ENCODE peak calls at places on chromosomes 12 and 14, in six cellular contexts. Z, K, W, F, S and L are unnamed samples.

GRCh38 chr14:60861545-60862147 is 119.2 kb downstream of the TRMT5 start:
- DNase-seq in F (no peak), W (no peak), K (no peak), Z (no peak), S (peak; percentile 13), L (no peak)

GRCh38 chr12:80140005-80140404 is 40.7 kb downstream of the OTOGL start:
- DNase-seq in W (no peak), Z (no peak), K (no peak), S (no peak), F (no peak), L (no peak)

GRCh38 chr12:3077572-3078081 is 448 bp downstream of the TSPAN9 start:
- DNase-seq in Z (no peak), F (peak; percentile 13), S (peak; percentile 64), W (peak; percentile 40), K (peak; percentile 44), L (peak; percentile 72)

GRCh38 chr12:50127546-50127945 is 15.5 kb downstream of the COX14 start:
- DNase-seq in S (no peak), F (no peak), W (no peak), Z (no peak), K (no peak), L (no peak)

GRCh38 chr14:102464846-102465341 is 44.7 kb downstream of the ANKRD9 start:
- DNase-seq in Z (peak; percentile 78), S (no peak), W (peak; percentile 87), K (no peak), F (no peak), L (no peak)

GRCh38 chr14:93146119-93146518 is 30.4 kb upstream of the ITPK1 start:
- DNase-seq in F (no peak), W (no peak), Z (no peak), K (peak; percentile 49), S (no peak), L (no peak)

GRCh38 chr14:41034969-41035368 is 571.7 kb upstream of the LRFN5 start:
- DNase-seq in Z (no peak), W (no peak), K (no peak), F (no peak), S (no peak), L (no peak)

GRCh38 chr12:3755898-3756297 is 3.0 kb upstream of the CRACR2A start:
- DNase-seq in Z (no peak), W (no peak), S (no peak), K (no peak), F (no peak), L (no peak)

GRCh38 chr12:114504311-114504710 is 98.4 kb upstream of the TBX5 start:
- DNase-seq in W (no peak), Z (no peak), K (no peak), F (no peak), S (no peak), L (no peak)

GRCh38 chr12:3928538-3929220 is 55.5 kb upstream of the PARP11 start:
- DNase-seq in W (no peak), K (peak; percentile 41), Z (no peak), F (no peak), S (no peak), L (no peak)

GRCh38 chr14:88791629-88792571 is 853 bp downstream of the EML5 start:
- DNase-seq in K (peak; percentile 13), S (no peak), F (no peak), W (peak; percentile 30), Z (no peak), L (peak; percentile 29)

GRCh38 chr12:68762691-68763090 is 16.7 kb downstream of the SLC35E3 start:
- DNase-seq in Z (no peak), K (no peak), S (no peak), W (no peak), F (no peak), L (no peak)

GRCh38 chr12:119728437-119728730 is 60.5 kb downstream of the PRKAB1 start:
- DNase-seq in F (no peak), S (no peak), K (no peak), Z (no peak), W (no peak), L (no peak)

GRCh38 chr12:105083551-105084105 is 630 bp downstream of the ALDH1L2 start:
- DNase-seq in S (peak; percentile 84), F (no peak), K (peak; percentile 25), Z (no peak), W (peak; percentile 30), L (peak; percentile 90)

GRCh38 chr14:104151546-104152245 is 13.3 kb downstream of the KIF26A start:
- DNase-seq in F (no peak), S (no peak), Z (no peak), W (no peak), K (no peak), L (no peak)

GRCh38 chr14:89240414-89240813 is 176.6 kb downstream of the FOXN3 start:
- DNase-seq in Z (no peak), K (no peak), F (no peak), S (peak; percentile 35), W (no peak), L (no peak)

GRCh38 chr12:92608418-92609091 is 94.2 kb upstream of the PLEKHG7 start:
- DNase-seq in K (no peak), Z (peak; percentile 25), W (peak; percentile 26), F (peak; percentile 32), S (peak; percentile 76), L (no peak)

GRCh38 chr14:24037658-24038037 is 14.2 kb upstream of the CARMIL3 start:
- DNase-seq in W (peak; percentile 64), Z (no peak), K (peak; percentile 17), S (no peak), F (no peak), L (no peak)

GRCh38 chr12:23640754-23641153 is 308.7 kb downstream of the SOX5 start:
- DNase-seq in S (no peak), W (no peak), F (no peak), Z (no peak), K (no peak), L (no peak)

GRCh38 chr12:48682927-48683326 is 889 bp upstream of the KANSL2 start:
- DNase-seq in S (no peak), Z (no peak), K (no peak), F (no peak), W (no peak), L (no peak)

GRCh38 chr14:60665178-60665555 is 15.9 kb upstream of the SIX1 start:
- DNase-seq in W (no peak), Z (peak; percentile 74), K (no peak), F (no peak), S (no peak), L (no peak)

GRCh38 chr14:67577909-67578749 is 21.9 kb downstream of the PIGH start:
- DNase-seq in K (no peak), W (no peak), S (no peak), F (no peak), Z (no peak), L (peak; percentile 58)

DNA sequence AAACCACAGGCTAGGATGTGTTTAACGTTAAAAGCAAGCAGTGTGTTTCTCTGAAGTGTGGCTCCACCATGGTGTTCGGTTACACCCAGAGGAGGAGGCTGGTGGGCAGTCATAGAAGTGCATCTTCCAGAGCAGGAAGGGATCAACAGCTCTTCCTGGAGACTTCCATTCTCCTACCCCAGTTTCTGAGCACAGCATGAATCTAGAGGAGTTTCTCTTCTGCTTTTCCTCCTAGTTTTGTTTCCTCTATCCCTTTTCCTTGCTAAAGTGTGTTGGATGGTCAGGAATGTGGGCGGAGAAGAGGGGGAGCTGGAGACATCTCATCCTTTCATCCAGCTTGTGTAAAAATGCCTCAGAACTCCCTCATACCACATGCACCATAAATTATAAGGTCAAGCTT is 3.8 kb upstream of the CKAP4 start:
- DNase-seq in S (peak; percentile 48), W (peak; percentile 6), F (no peak), K (no peak), Z (no peak), L (no peak)
- TF ChIP-seq CTCF in S (peak; percentile 26), W (no peak), F (no peak), K (no peak), Z (no peak), L (no peak)

GRCh38 chr12:60398547-60398946 is 802.7 kb downstream of the SLC16A7 start:
- DNase-seq in Z (no peak), S (peak; percentile 27), W (no peak), F (no peak), K (no peak), L (no peak)
- TF ChIP-seq CTCF in Z (no peak), S (no peak), W (no peak), F (no peak), K (no peak), L (no peak)

GRCh38 chr14:46661728-46662127 is 10.1 kb upstream of the RPL10L start:
- DNase-seq in Z (no peak), F (no peak), S (peak; percentile 6), W (no peak), K (no peak), L (no peak)
- TF ChIP-seq CTCF in Z (no peak), F (no peak), S (peak; percentile 27), W (no peak), K (no peak), L (no peak)

GRCh38 chr12:29782821-29783772 is 645 bp downstream of the TMTC1 start:
- DNase-seq in S (peak; percentile 47), K (peak; percentile 17), W (peak; percentile 18), F (peak; percentile 1), Z (no peak), L (peak; percentile 79)
- TF ChIP-seq CTCF in S (no peak), K (no peak), W (no peak), F (no peak), Z (no peak), L (no peak)